ENCODE peak calls at places on chromosomes 2 and 18, in four cellular contexts. One of them, this sample, is unnamed.

GRCh38 chr18:76336241-76336640 is 158.8 kb downstream of the ZNF516 start:
- DNase-seq in neural progenitor cell: no peak
- DNase-seq in GM23338: no peak
- DNase-seq in mammary epithelial cell: no peak
- DNase-seq in this sample: no peak

GRCh38 chr2:100470898-100471514 is 724 bp downstream of the NMS start:
- DNase-seq in neural progenitor cell: peak
- DNase-seq in GM23338: peak
- DNase-seq in mammary epithelial cell: peak
- DNase-seq in this sample: no peak

GRCh38 chr2:69304685-69305084 is 82.3 kb downstream of the GFPT1 start:
- DNase-seq in neural progenitor cell: peak
- DNase-seq in GM23338: peak
- DNase-seq in mammary epithelial cell: no peak
- DNase-seq in this sample: no peak

GRCh38 chr2:105114551-105114950 is 76.7 kb downstream of the MRPS9 start:
- DNase-seq in GM23338: peak
- DNase-seq in mammary epithelial cell: peak
- DNase-seq in neural progenitor cell: peak
- DNase-seq in this sample: peak

GRCh38 chr2:42071762-42072161 is 23.9 kb downstream of the PKDCC start:
- DNase-seq in mammary epithelial cell: no peak
- DNase-seq in neural progenitor cell: no peak
- DNase-seq in GM23338: no peak
- DNase-seq in this sample: no peak

GRCh38 chr2:144983107-144983506 is 463.2 kb upstream of the ZEB2 start:
- DNase-seq in neural progenitor cell: no peak
- DNase-seq in GM23338: no peak
- DNase-seq in mammary epithelial cell: no peak
- DNase-seq in this sample: no peak

GRCh38 chr2:197827618-197828017 is 23.2 kb downstream of the PLCL1 start:
- DNase-seq in GM23338: no peak
- DNase-seq in neural progenitor cell: no peak
- DNase-seq in mammary epithelial cell: no peak
- DNase-seq in this sample: peak

GRCh38 chr2:3738454-3738853 is 35.1 kb downstream of the DCDC2C start:
- DNase-seq in neural progenitor cell: peak
- DNase-seq in mammary epithelial cell: no peak
- DNase-seq in GM23338: peak
- DNase-seq in this sample: no peak

GRCh38 chr2:25585189-25585588 is 88.2 kb downstream of the DTNB start:
- DNase-seq in mammary epithelial cell: no peak
- DNase-seq in GM23338: no peak
- DNase-seq in neural progenitor cell: no peak
- DNase-seq in this sample: no peak

DNA sequence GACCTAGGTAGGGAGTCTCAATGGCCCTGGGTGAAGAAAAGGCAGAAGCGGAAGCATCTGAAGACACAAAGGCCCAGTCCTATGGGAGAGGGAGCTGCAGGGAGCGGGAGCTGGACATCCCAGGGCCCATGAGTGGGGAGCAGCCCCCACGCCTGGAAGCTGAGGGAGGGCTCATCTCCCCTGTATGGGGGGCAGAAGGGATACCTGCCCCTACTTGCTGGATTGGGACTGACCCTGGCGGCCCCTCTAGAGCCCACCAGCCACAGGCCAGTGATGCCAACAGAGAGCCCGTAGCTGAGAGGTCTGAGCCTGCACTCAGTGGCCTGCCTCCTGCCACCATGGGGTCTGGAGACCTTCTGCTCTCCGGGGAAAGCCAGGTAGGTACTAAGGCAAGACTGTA is 13.2 kb downstream of the CEP68 start:
- DNase-seq in GM23338: no peak
- DNase-seq in mammary epithelial cell: no peak
- DNase-seq in neural progenitor cell: no peak
- DNase-seq in this sample: no peak
- H3K4me2 ChIP-seq in GM23338: no peak
- H3K4me2 ChIP-seq in mammary epithelial cell: no peak
- H3K4me2 ChIP-seq in neural progenitor cell: no peak
- H3K4me2 ChIP-seq in this sample: no peak

DNA sequence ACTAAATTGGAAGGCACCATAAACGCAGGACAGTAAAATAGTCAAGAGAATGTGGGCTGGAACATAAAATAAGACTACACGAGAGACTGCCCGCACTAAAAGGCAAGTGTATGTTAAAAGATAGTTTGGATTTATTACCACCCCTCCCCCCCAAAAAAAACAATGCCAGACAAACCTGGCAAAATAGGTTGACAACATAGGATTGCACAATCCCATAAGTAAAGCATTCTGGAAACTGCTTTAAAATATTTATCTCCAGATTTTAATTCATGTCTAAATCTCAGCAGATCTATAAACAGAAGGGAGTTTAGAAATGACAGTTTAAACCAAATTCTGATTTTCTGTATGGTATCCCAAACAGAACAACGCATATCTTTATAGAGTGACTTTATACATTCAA is 455.1 kb downstream of the ERBB4 start:
- DNase-seq in neural progenitor cell: no peak
- DNase-seq in mammary epithelial cell: no peak
- DNase-seq in GM23338: no peak
- DNase-seq in this sample: no peak
- H3K27ac ChIP-seq in neural progenitor cell: no peak
- H3K27ac ChIP-seq in mammary epithelial cell: no peak
- H3K27ac ChIP-seq in GM23338: no peak
- H3K27ac ChIP-seq in this sample: no peak

GRCh38 chr2:15940661-15941482 is 522 bp downstream of the MYCN start:
- DNase-seq in GM23338: peak
- DNase-seq in neural progenitor cell: peak
- DNase-seq in mammary epithelial cell: peak
- DNase-seq in this sample: no peak
- TF ChIP-seq EZH2 in GM23338: no peak
- TF ChIP-seq EZH2 in neural progenitor cell: no peak
- TF ChIP-seq EZH2 in mammary epithelial cell: peak
- TF ChIP-seq EZH2 in this sample: peak

GRCh38 chr2:8984855-8985254 is 18.6 kb downstream of the MBOAT2 start:
- DNase-seq in mammary epithelial cell: no peak
- DNase-seq in neural progenitor cell: peak
- DNase-seq in GM23338: no peak
- DNase-seq in this sample: no peak

GRCh38 chr2:8987413-8987812 is 16.1 kb downstream of the MBOAT2 start:
- DNase-seq in mammary epithelial cell: no peak
- DNase-seq in neural progenitor cell: no peak
- DNase-seq in GM23338: no peak
- DNase-seq in this sample: peak

GRCh38 chr2:8985561-8986326 is 17.7 kb downstream of the MBOAT2 start:
- DNase-seq in GM23338: no peak
- DNase-seq in neural progenitor cell: no peak
- DNase-seq in mammary epithelial cell: no peak
- DNase-seq in this sample: peak

GRCh38 chr2:8984152-8984551 is 19.3 kb downstream of the MBOAT2 start:
- DNase-seq in mammary epithelial cell: no peak
- DNase-seq in GM23338: no peak
- DNase-seq in neural progenitor cell: no peak
- DNase-seq in this sample: no peak

DNA sequence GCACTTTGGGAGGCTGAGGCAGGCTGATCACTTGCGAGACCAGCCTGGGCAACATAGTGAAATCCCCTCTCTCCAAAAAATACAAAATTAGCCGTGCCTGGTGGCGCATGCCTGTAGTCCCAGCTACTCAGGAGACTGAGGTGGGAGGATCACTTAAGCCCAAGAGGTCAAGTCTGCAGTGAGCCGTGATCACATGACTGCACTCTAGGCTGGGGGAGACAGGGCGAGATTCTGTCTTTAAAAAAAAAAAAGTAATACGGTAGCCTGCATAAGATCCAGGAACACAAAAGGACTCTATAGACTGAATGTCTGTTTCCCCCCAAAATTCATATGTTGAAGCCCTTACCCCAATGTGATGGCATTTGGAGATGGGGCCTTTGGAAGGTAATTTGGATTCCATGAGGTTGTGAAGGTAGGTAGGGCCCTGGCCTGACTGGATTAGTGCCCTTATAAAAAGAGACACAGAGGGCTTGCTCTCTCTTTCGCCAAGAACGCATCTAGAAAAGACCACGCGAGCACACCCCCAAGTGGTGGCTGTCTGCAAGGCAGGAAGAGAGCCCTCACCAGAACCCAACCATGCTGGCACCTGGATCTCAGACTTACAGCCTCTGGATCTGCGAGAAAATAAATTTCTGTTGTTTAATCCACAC is 17.0 kb downstream of the MBOAT2 start:
- DNase-seq in GM23338: peak
- DNase-seq in neural progenitor cell: peak
- DNase-seq in mammary epithelial cell: no peak
- DNase-seq in this sample: no peak
- H3K4me2 ChIP-seq in GM23338: no peak
- H3K4me2 ChIP-seq in neural progenitor cell: no peak
- H3K4me2 ChIP-seq in mammary epithelial cell: no peak
- H3K4me2 ChIP-seq in this sample: peak

GRCh38 chr18:57523171-57523956 is 63.1 kb downstream of the FECH start:
- DNase-seq in neural progenitor cell: no peak
- DNase-seq in GM23338: no peak
- DNase-seq in mammary epithelial cell: no peak
- DNase-seq in this sample: no peak
- H3K27ac ChIP-seq in neural progenitor cell: no peak
- H3K27ac ChIP-seq in GM23338: no peak
- H3K27ac ChIP-seq in mammary epithelial cell: no peak
- H3K27ac ChIP-seq in this sample: no peak

DNA sequence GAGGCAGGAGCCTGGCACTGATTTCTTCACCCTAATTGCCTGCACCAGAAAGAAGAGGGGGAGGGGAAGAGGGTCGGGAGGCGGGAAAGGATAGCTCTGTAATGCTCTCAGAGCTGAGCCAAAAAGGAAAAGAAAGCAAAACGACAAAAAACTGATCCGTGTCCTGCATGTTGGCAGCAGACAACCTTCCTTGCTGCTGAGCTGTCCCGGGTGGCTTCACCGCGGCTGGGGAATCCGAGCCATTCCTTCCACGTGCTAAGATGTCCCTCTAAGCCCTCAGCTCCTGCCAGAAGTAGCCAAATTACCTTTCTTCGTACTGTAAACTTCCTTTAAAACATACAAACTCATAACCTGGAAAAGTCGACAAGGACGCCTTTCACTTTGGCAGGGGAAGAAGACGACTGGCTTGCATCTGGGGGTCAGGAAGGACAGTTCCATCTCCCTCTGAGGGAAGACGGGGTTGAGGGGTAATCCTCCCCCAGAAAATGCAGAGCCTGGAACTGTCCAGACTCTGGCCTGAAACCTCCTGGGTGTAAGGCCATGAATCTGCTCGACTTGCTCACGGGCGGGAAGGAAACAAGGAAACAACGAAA is 7.6 kb downstream of the OTX1 start:
- DNase-seq in GM23338: peak
- DNase-seq in neural progenitor cell: peak
- DNase-seq in mammary epithelial cell: no peak
- DNase-seq in this sample: peak
- TF ChIP-seq EZH2 in GM23338: no peak
- TF ChIP-seq EZH2 in neural progenitor cell: no peak
- TF ChIP-seq EZH2 in mammary epithelial cell: no peak
- TF ChIP-seq EZH2 in this sample: no peak

DNA sequence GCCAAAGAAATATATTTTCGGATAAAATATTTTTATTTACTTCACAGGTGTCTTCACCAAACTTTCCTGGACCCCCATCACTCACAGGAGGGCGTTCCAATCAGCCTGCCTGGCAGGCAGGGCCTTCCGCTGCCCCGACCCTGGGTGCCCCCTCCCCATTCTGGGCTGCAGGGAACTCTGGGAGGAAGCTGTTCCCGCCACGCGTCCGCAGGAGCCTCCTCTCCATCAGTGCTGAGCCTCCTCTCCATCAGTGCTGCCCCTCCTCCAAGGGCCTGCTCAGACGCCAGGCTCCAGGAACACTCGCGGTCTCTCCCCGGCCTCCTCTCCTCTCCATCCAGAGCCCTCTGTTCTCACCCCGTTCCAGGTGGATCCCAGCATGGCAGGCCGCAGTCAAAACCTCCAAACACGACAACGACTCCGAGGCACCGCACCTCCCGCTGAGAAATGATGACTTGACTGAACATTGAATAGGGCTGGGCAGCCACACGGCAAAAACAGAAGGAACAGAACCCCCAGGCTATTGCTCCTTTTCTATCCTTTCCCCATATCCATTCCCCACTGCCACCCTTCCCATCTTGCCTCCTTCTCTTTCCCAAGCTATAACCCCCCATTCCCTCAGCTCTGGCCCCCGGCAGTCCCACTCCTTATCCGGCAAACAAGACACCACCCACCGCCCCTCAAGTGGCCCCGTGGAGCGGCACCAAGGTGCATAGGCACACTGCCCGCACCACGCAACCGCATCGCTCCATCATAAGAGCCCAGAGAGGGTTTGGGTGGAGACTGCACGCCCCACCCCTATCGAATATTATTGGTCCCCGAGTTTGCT is 268.6 kb upstream of the RAB6C start:
- DNase-seq in GM23338: no peak
- DNase-seq in neural progenitor cell: no peak
- DNase-seq in mammary epithelial cell: no peak
- DNase-seq in this sample: no peak
- H3K4me2 ChIP-seq in GM23338: no peak
- H3K4me2 ChIP-seq in neural progenitor cell: no peak
- H3K4me2 ChIP-seq in mammary epithelial cell: no peak
- H3K4me2 ChIP-seq in this sample: no peak

DNA sequence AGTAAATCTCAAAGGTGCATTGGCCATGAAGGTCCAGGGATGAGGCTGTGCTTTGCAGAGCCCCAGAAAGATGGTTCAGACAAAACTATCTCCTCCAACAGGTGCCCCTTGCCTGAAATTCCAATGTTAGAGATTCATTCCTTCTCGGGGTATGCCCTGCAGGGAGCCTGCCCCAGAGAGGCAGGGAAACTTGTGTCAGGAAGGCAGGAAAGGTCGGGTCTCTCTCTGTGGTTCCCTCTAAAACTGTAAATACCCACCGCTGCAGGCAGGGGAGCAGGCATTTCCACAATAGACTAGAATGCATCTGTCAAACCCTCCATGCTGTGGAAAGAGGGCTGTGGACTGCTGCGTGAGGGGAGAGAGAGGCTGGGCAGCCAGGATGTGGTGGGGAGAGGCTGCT is 207.8 kb upstream of the SMAD2 start:
- DNase-seq in GM23338: peak
- DNase-seq in mammary epithelial cell: no peak
- DNase-seq in neural progenitor cell: peak
- DNase-seq in this sample: no peak
- H3K27ac ChIP-seq in GM23338: no peak
- H3K27ac ChIP-seq in mammary epithelial cell: no peak
- H3K27ac ChIP-seq in neural progenitor cell: no peak
- H3K27ac ChIP-seq in this sample: no peak

This sample was measured in astrocyte.